ENCODE peak calls at places on chromosomes 7 and 10, in four cellular contexts. I is CD8-positive, alpha-beta memory T cell; H is neural progenitor cell; T is tibial artery. Y is an unnamed sample.

GRCh38 chr10:73908853-73909611 is 1.9 kb upstream of the PLAU start:
- DNase-seq in I (peak; percentile 32), H (no peak), T (peak; percentile 76), Y (peak; percentile 82)

GRCh38 chr10:2957785-2958184 is 109.6 kb upstream of the PFKP start:
- DNase-seq in I (no peak), H (no peak), T (no peak), Y (no peak)

GRCh38 chr7:50333266-50333665 is 28.8 kb downstream of the IKZF1 start:
- DNase-seq in I (peak; percentile 55), H (peak; percentile 35), T (no peak), Y (no peak)

GRCh38 chr7:92747041-92747835 is 89.1 kb downstream of the CDK6 start:
- DNase-seq in I (no peak), H (no peak), T (no peak), Y (no peak)

GRCh38 chr10:26755443-26755903 is 58.0 kb downstream of the PDSS1 start:
- DNase-seq in I (no peak), H (peak; percentile 7), T (no peak), Y (no peak)

GRCh38 chr10:117544729-117545140 is 2.2 kb downstream of the EMX2 start:
- DNase-seq in I (no peak), H (peak; percentile 61), T (peak; percentile 62), Y (no peak)

GRCh38 chr10:131857156-131858117 is 43.4 kb upstream of the PPP2R2D start:
- DNase-seq in I (no peak), H (no peak), T (peak; percentile 53), Y (no peak)

GRCh38 chr7:34156336-34156735 is 251.0 kb downstream of the BMPER start:
- DNase-seq in I (no peak), H (no peak), T (no peak), Y (no peak)

GRCh38 chr10:117460846-117461765 is 81.4 kb upstream of the EMX2 start:
- DNase-seq in I (no peak), H (no peak), T (no peak), Y (no peak)

GRCh38 chr10:23917251-23917908 is 291.6 kb upstream of the KIAA1217 start:
- DNase-seq in I (no peak), H (no peak), T (no peak), Y (no peak)

GRCh38 chr10:101903827-101904520 is 60.4 kb upstream of the KCNIP2 start:
- DNase-seq in I (no peak), H (peak; percentile 41), T (no peak), Y (no peak)

GRCh38 chr7:86846494-86847190 is 202.9 kb downstream of the GRM3 start:
- DNase-seq in I (no peak), H (no peak), T (no peak), Y (no peak)

GRCh38 chr7:37442268-37442667 is 6.4 kb downstream of the ELMO1 start:
- DNase-seq in I (no peak), H (no peak), T (no peak), Y (no peak)

GRCh38 chr10:119231654-119232053 is 24.3 kb downstream of the GRK5 start:
- DNase-seq in I (no peak), H (no peak), T (no peak), Y (no peak)

GRCh38 chr10:110842305-110842952 is 29.3 kb upstream of the PDCD4 start:
- DNase-seq in I (no peak), H (no peak), T (no peak), Y (no peak)

GRCh38 chr7:5088906-5089305 is 43.2 kb downstream of the RBAK start:
- DNase-seq in I (no peak), H (no peak), T (peak; percentile 27), Y (no peak)

GRCh38 chr10:122053314-122053713 is 64.4 kb downstream of the TACC2 start:
- DNase-seq in I (no peak), H (no peak), T (peak; percentile 40), Y (no peak)

GRCh38 chr7:117041007-117041406 is 87.7 kb downstream of the ST7 start:
- DNase-seq in I (no peak), H (no peak), T (no peak), Y (no peak)

GRCh38 chr10:22133640-22134624 is 83.9 kb downstream of the EBLN1 start:
- DNase-seq in I (no peak), H (no peak), T (no peak), Y (no peak)

GRCh38 chr10:96685297-96685696 is 35.0 kb downstream of the PIK3AP1 start:
- DNase-seq in I (no peak), H (no peak), T (no peak), Y (no peak)

GRCh38 chr7:95583834-95584621 is 12.3 kb downstream of the PDK4 start:
- DNase-seq in I (no peak), H (no peak), T (no peak), Y (no peak)

GRCh38 chr7:74452748-74453320 is 872 bp upstream of the GTF2IRD1 start:
- DNase-seq in I (peak; percentile 1), H (no peak), T (peak; percentile 93), Y (no peak)

GRCh38 chr10:3310016-3310415 is 137.4 kb upstream of the PITRM1 start:
- DNase-seq in I (no peak), H (no peak), T (no peak), Y (no peak)

GRCh38 chr10:19929466-19930140 is 113.4 kb downstream of the PLXDC2 start:
- DNase-seq in I (no peak), H (no peak), T (no peak), Y (no peak)

GRCh38 chr7:64639267-64640001 is 26.5 kb upstream of the ZNF107 start:
- DNase-seq in I (no peak), H (no peak), T (no peak), Y (no peak)

GRCh38 chr7:64642875-64643274 is 23.1 kb upstream of the ZNF107 start:
- DNase-seq in I (no peak), H (no peak), T (no peak), Y (no peak)

GRCh38 chr7:64640504-64640903 is 25.4 kb upstream of the ZNF107 start:
- DNase-seq in I (no peak), H (no peak), T (no peak), Y (no peak)

GRCh38 chr7:64642046-64642445 is 23.9 kb upstream of the ZNF107 start:
- DNase-seq in I (no peak), H (no peak), T (no peak), Y (no peak)

DNA sequence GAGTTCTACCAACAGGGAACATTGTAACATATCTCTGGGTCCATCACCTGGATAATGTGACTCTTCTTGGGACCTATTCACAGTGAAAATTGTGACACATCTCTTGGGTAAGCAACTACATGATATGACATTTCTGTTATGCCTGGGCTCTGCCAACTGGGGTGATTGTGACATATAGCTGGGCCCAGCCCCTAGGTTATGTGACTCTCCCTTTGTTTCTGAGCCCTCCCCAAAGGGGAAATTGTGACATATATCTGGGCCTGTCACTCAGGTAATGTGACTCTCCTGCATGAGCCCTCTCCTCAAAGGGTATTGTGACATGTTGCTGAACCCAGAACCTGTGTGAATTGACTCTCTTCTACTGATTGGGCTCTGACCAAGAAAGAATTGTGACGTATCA is 22.4 kb upstream of the ZNF107 start:
- DNase-seq in I (no peak), H (no peak), T (no peak), Y (no peak)
- H3K9me3 ChIP-seq in I (no peaks in the 10 kb centered on the region), H (peaks cover 9% of the 10 kb centered on the region), T (no peaks in the 10 kb centered on the region), Y (no peaks in the 10 kb centered on the region)

GRCh38 chr10:17655567-17656146 is 11.7 kb downstream of the STAM start:
- DNase-seq in I (no peak), H (no peak), T (no peak), Y (no peak)
- H3K9me3 ChIP-seq in I (no peaks in the 10 kb centered on the region), H (peaks cover 6% of the 10 kb centered on the region), T (no peaks in the 10 kb centered on the region), Y (no peaks in the 10 kb centered on the region)

GRCh38 chr10:123750901-123751300 is 84.7 kb downstream of the GPR26 start:
- DNase-seq in I (no peak), H (no peak), T (no peak), Y (no peak)
- H3K9me3 ChIP-seq in I (no peaks in the 10 kb centered on the region), H (no peaks in the 10 kb centered on the region), T (no peaks in the 10 kb centered on the region), Y (no peaks in the 10 kb centered on the region)

GRCh38 chr7:150408393-150409299 is 29.5 kb downstream of the ZNF775 start:
- DNase-seq in I (no peak), H (no peak), T (no peak), Y (no peak)
- H3K9me3 ChIP-seq in I (no peaks in the 10 kb centered on the region), H (no peaks in the 10 kb centered on the region), T (no peaks in the 10 kb centered on the region), Y (no peaks in the 10 kb centered on the region)

GRCh38 chr7:134893920-134894319 is 92.4 kb upstream of the AGBL3 start:
- DNase-seq in I (no peak), H (no peak), T (no peak), Y (no peak)
- H3K9me3 ChIP-seq in I (no peaks in the 10 kb centered on the region), H (no peaks in the 10 kb centered on the region), T (peaks cover 7% of the 10 kb centered on the region), Y (peaks cover 16% of the 10 kb centered on the region)